ENCODE peak calls at places on chromosomes 6 and 20, in five cellular contexts. E is stimulated activated CD4-positive, alpha-beta T cell treated with anti-CD3 and anti-CD28 coated beads, TNF-alpha, amount 100 ng/mL, for 24 hours; Q is AG20443; N is HTR-8/SVneo; D is fibroblast of pulmonary artery. J is an unnamed sample.

GRCh38 chr6:89612121-89612520 is 26.4 kb downstream of the LYRM2 start:
- DNase-seq in E (no peak), Q (no peak), N (no peak), D (no peak), J (no peak)

GRCh38 chr20:57662313-57663240 is 42.4 kb upstream of the ZBP1 start:
- DNase-seq in E (no peak), Q (no peak), N (no peak), D (no peak), J (no peak)

GRCh38 chr6:157079774-157080173 is 243.5 kb downstream of the TMEM242 start:
- DNase-seq in E (no peak), Q (no peak), N (no peak), D (no peak), J (no peak)

GRCh38 chr6:126054258-126054702 is 67.9 kb downstream of the TRMT11 start:
- DNase-seq in E (no peak), Q (no peak), N (no peak), D (peak; percentile 36), J (peak; percentile 94)

GRCh38 chr6:125511809-125512341 is 210.1 kb upstream of the HDDC2 start:
- DNase-seq in E (no peak), Q (peak; percentile 12), N (no peak), D (peak; percentile 77), J (peak; percentile 41)

GRCh38 chr6:33071579-33071978 is 1.9 kb downstream of the HLA-DPA1 start:
- DNase-seq in E (no peak), Q (no peak), N (no peak), D (no peak), J (no peak)

GRCh38 chr20:62265365-62265764 is 27.0 kb downstream of the OSBPL2 start:
- DNase-seq in E (no peak), Q (no peak), N (no peak), D (no peak), J (no peak)

GRCh38 chr6:18990313-18990978 is 603.3 kb downstream of the RNF144B start:
- DNase-seq in E (no peak), Q (peak; percentile 59), N (peak; percentile 42), D (peak; percentile 47), J (peak; percentile 28)

GRCh38 chr6:84867521-84867920 is 103.1 kb upstream of the TBX18 start:
- DNase-seq in E (no peak), Q (peak; percentile 65), N (no peak), D (peak; percentile 85), J (peak; percentile 11)

GRCh38 chr20:49646528-49646927 is 67.2 kb downstream of the B4GALT5 start:
- DNase-seq in E (no peak), Q (no peak), N (no peak), D (no peak), J (no peak)

J was measured in fibroblast of villous mesenchyme.